ENCODE peak calls at places on chromosomes 6 and 20, in six cellular contexts. K is cardiac muscle cell, S is body of pancreas, V is dorsolateral prefrontal cortex, T is SK-N-SH, H is heart right ventricle. N is an unnamed sample.

GRCh38 chr20:50895111-50895830 is 36.0 kb downstream of the ADNP start:
- DNase-seq in H (no peak), V (no peak), S (no peak), T (no peak), K (no peak), N (no peak)

GRCh38 chr6:13813621-13814175 is 659 bp downstream of the MCUR1 start:
- DNase-seq in H (peak; percentile 57), S (peak; percentile 69), V (peak; percentile 39), K (peak; percentile 69), T (peak; percentile 86), N (peak; percentile 86)

GRCh38 chr6:21457647-21458046 is 135.9 kb upstream of the SOX4 start:
- DNase-seq in T (no peak), K (no peak), H (no peak), S (no peak), V (no peak), N (no peak)

GRCh38 chr6:75963569-75963968 is 108.9 kb downstream of the IMPG1 start:
- DNase-seq in H (no peak), T (no peak), V (no peak), S (no peak), K (no peak), N (no peak)

GRCh38 chr6:53326372-53327016 is 22.3 kb downstream of the ELOVL5 start:
- DNase-seq in S (peak; percentile 14), K (peak; percentile 95), V (peak; percentile 41), H (peak; percentile 44), T (no peak), N (no peak)

GRCh38 chr6:44139351-44139743 is 12.0 kb downstream of the TMEM63B start:
- DNase-seq in S (no peak), V (no peak), H (no peak), T (no peak), K (no peak), N (no peak)

GRCh38 chr6:112910256-112910655 is 563.1 kb downstream of the RFPL4B start:
- DNase-seq in H (no peak), K (peak; percentile 23), T (no peak), S (no peak), V (no peak), N (no peak)

GRCh38 chr20:47708953-47709833 is 76.1 kb downstream of the SULF2 start:
- DNase-seq in V (no peak), S (no peak), T (peak; percentile 69), H (no peak), K (no peak), N (no peak)

GRCh38 chr20:60057866-60058807 is 99.9 kb downstream of the CDH26 start:
- DNase-seq in V (no peak), H (peak; percentile 28), K (peak; percentile 15), S (peak; percentile 52), T (no peak), N (peak; percentile 64)

GRCh38 chr6:155373276-155373675 is 59.0 kb upstream of the TFB1M start:
- DNase-seq in V (no peak), H (no peak), K (no peak), T (no peak), S (no peak), N (no peak)

GRCh38 chr6:44439270-44440045 is 52.0 kb downstream of the CDC5L start:
- DNase-seq in V (no peak), T (no peak), H (no peak), K (peak; percentile 80), S (no peak), N (no peak)

DNA sequence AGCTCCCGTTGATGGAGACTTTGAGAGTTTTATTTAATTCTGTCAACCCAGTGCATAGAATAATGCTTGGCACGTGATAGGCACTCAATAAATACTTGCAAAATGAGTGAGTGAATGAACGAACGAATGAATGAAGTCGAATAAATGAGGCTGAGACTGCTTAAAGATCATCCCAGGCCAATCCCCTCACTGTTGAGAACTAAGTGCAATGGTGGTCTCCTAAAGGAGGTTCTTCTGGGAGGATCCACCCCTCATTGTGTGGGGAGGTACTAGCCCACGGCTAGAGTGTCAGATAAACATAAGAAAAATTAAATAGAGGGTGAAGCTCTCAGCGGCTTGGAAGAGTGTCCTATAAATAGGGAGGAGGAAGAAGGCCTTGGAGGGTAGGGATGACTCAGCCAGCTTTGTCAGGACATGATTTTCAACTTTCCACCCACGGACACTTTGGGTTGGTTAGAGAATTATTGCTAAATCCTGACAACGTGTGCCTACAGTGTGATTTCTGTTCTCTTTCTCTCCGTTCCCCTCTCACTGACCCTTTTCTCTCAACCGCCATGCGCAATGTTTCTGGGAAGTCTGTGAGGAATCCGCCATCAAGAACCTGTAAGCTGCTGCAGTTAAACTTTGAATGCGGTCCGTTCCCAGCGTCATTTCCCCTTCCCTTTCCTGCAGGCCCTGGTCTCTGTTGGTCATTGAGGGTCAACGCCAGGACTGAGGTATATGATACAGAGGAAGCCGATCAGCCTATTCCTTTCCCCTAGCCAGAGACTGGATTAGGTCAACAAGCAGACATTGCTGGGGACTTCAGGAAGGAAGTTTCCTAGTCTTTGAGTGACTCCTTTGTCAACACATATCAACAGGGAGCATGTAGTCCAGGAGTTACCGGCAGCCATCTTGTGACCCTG is 179.2 kb upstream of the JARID2 start:
- DNase-seq in K (peak; percentile 88), H (peak; percentile 54), S (peak; percentile 74), T (no peak), V (no peak), N (peak; percentile 77)
- H3K27ac ChIP-seq in K (no peak overlapping the region), H (no peak overlapping the region), S (peak overlapping the region; percentile 70), T (no peak overlapping the region), V (no peak overlapping the region), N (peak overlapping the region; percentile 72)

GRCh38 chr20:64062596-64063388 is at the start of gene TCEA2:
- DNase-seq in V (peak; percentile 98), S (peak; percentile 97), T (peak; percentile 99), H (peak; percentile 98), K (peak; percentile 97), N (peak; percentile 96)
- H3K4me3 ChIP-seq in V (peak within 1 kb of the TSS; percentile 88), S (peak within 1 kb of the TSS; percentile 81), T (peak within 1 kb of the TSS; percentile 93), H (peak within 1 kb of the TSS; percentile 94), K (peak within 1 kb of the TSS; percentile 88), N (peak within 1 kb of the TSS; percentile 96)

DNA sequence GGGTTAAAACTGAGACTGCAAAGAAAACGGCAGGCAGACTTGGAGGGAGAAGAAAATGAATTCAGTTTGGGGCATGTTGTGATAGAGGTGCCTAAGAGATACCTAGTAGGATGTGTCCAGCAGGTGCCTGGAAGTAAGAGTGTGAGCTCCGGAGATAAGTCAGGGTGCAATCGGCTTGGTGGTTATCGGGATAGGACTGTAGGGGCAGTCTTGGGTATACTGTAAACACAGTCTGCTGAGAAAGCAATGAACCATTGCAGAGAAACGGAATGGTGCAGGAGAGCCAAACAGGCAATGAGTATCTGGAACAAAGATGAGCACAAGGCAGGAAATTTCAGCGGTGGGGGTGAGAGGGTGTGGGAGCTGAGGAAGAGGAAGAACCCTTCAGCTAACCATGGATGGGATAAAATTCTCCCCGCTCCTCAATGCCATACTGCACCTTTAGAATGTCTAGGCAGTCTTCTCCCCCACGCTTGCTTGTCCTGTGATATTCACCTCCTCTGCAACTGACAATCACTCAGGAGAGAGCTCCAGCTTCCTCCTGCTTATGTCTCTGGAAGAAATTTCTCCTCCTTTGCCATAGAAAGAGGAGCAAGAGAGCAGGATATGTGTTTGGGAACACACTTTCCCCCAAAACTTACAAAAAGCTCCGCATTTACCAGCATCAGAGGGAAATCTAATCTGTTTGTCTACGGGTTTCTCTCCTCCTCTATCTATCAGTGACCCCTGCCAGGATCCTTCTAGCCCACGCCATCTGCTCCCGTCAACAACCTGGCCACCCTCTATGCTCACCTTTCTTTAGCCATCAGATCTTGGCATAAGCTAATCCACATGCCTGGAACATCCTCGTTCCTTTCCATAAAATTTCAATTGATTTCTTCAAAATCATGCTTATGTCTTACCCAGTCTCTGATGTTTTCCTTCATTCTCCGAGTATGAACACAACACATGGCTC is 381.7 kb upstream of the JARID2 start:
- DNase-seq in V (peak; percentile 77), H (no peak), K (no peak), S (no peak), T (no peak), N (no peak)
- TF ChIP-seq CTCF in V (no peak), H (no peak), K (peak; percentile 21), S (no peak), T (no peak), N (no peak)

DNA sequence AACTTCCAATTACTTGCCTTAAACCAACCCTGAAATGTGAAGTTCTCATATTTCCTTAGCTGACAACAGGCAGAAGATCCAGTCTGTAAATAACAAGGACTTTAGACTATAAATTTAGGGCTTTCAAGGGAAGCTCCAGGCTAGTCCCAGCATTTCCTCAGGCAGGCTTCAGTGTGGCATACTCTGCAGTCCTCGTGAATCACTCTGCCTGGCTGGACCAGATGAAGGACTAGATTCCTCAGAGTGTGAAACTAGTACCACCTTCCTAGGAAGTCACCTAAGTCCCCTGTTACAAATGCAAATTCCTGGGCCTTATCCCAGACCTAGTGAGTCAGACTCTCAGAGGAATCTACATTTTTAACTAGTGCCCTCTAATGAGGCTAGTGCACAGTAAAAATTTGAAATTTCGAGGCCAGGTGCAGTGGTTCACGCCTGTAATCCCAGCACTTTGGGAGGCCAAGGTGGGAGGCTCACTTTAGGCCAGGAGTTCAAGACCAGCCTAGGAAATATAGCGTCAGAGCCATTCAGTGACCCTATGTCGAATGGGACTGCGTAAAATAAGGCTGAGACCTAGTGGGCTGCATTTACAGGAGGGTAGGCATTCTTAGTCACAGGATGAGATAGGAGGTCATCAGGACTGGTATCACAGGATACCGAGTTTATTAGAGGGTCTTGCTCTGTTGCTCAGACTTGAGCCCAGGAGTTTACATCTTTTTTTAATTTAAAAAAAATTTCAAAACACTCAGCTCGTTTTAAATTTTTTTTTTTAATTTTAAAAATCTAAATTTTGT is 279.6 kb upstream of the JARID2 start:
- DNase-seq in K (no peak), T (no peak), H (no peak), V (no peak), S (no peak), N (no peak)
- H3K27ac ChIP-seq in K (no peak overlapping the region), T (no peak overlapping the region), H (no peak overlapping the region), V (no peak overlapping the region), S (no peak overlapping the region), N (no peak overlapping the region)

GRCh38 chr6:1619106-1619665 is 9.5 kb downstream of the FOXC1 start:
- DNase-seq in V (no peak), S (no peak), T (no peak), K (no peak), H (no peak), N (peak; percentile 72)
- H3K4me3 ChIP-seq in V (peak overlapping the region; percentile 65), S (no peak overlapping the region), T (no peak overlapping the region), K (no peak overlapping the region), H (peak overlapping the region; percentile 45), N (peak overlapping the region; percentile 97)

DNA sequence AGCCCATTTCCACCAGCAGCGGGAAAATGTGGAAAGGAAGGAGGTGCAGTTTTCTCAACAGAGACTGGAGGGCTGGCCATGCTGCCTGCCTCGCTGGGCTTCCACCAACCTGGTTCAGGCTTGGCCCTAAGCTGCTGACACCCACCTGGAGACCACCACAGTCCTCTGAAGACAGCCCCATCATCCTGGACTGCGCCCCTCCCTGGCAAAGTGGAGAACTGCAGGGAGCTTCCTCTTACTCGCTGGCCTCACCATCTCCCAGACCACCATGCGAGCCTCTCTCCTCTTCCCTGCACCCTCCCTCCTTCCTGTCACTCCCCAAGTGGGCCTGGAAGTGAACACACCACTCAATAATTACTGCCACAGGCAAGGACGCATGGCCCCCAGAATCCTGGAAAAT is 71.5 kb downstream of the PSMG4 start:
- DNase-seq in K (no peak), H (no peak), T (no peak), V (no peak), S (no peak), N (no peak)
- TF ChIP-seq CTCF in K (no peak), H (no peak), T (peak; percentile 22), V (no peak), S (no peak), N (no peak)